ENCODE peak calls at places on chromosomes 5 and 9, in four cellular contexts. G, C, D and W are unnamed samples.

GRCh38 chr9:82961504-82962125 is 101.3 kb downstream of the RASEF start:
- DNase-seq in G (peak), C (peak), D (peak), W (peak)

GRCh38 chr5:159510282-159510681 is 180.0 kb upstream of the IL12B start:
- DNase-seq in G (no peak), C (no peak), D (peak), W (peak)

GRCh38 chr5:172418847-172419810 is 35.2 kb downstream of the SH3PXD2B start:
- DNase-seq in G (no peak), C (no peak), D (no peak), W (no peak)

GRCh38 chr9:71647094-71647591 is 121.2 kb downstream of the CEMIP2 start:
- DNase-seq in G (no peak), C (peak), D (peak), W (no peak)

GRCh38 chr9:77751341-77752091 is 103.4 kb upstream of the GNA14 start:
- DNase-seq in G (no peak), C (no peak), D (peak), W (peak)

GRCh38 chr5:180555168-180555921 is 36.0 kb downstream of the SCGB3A1 start:
- DNase-seq in G (no peak), C (no peak), D (peak), W (peak)

GRCh38 chr9:31608881-31609280 is 775.6 kb upstream of the ACO1 start:
- DNase-seq in G (no peak), C (no peak), D (peak), W (no peak)

GRCh38 chr5:127685662-127686061 is 17.5 kb upstream of the CCDC192 start:
- DNase-seq in G (no peak), C (no peak), D (peak), W (no peak)

GRCh38 chr5:73280386-73280785 is 107.4 kb downstream of the TMEM174 start:
- DNase-seq in G (no peak), C (no peak), D (no peak), W (no peak)